ENCODE peak calls at places on chromosomes 1 and 21, in six cellular contexts. V is hepatocyte; J is transverse colon; X is substantia nigra; E is A549; T is CD8-positive, alpha-beta T cell. I is an unnamed sample.

GRCh38 chr1:228986093-228986904 is 251.0 kb downstream of the RHOU start:
- DNase-seq in V (peak; percentile 45), X (peak; percentile 69), E (no peak), T (no peak), J (peak; percentile 47), I (no peak)

GRCh38 chr1:121519042-121519755 is 334.4 kb downstream of the SRGAP2C start:
- DNase-seq in T (peak; percentile 80), E (peak; percentile 40), V (peak; percentile 63), X (peak; percentile 74), J (peak; percentile 58), I (no peak)

GRCh38 chr1:31562707-31563360 is 13.5 kb upstream of the TINAGL1 start:
- DNase-seq in T (no peak), E (no peak), J (no peak), X (no peak), V (no peak), I (no peak)

GRCh38 chr21:38448619-38449186 is 49.6 kb downstream of the ERG start:
- DNase-seq in T (no peak), E (no peak), V (no peak), X (no peak), J (no peak), I (no peak)

GRCh38 chr1:175744833-175745232 is 1.4 kb upstream of the TNR start:
- DNase-seq in J (no peak), E (no peak), X (no peak), T (no peak), V (no peak), I (no peak)

GRCh38 chr1:44417351-44418021 is 12.4 kb downstream of the RNF220 start:
- DNase-seq in E (no peak), T (no peak), J (no peak), V (peak; percentile 54), X (peak; percentile 77), I (peak; percentile 15)

GRCh38 chr21:37176716-37177115 is 90.4 kb downstream of the VPS26C start:
- DNase-seq in E (no peak), V (no peak), T (no peak), X (no peak), J (no peak), I (no peak)

GRCh38 chr1:6347641-6348487 is 45.7 kb downstream of the ACOT7 start:
- DNase-seq in J (peak; percentile 68), E (peak; percentile 41), X (no peak), T (peak; percentile 73), V (peak; percentile 65), I (peak; percentile 76)

GRCh38 chr1:240739754-240740153 is 127.8 kb upstream of the GREM2 start:
- DNase-seq in X (no peak), E (no peak), V (no peak), J (no peak), T (no peak), I (no peak)

GRCh38 chr1:2480986-2481364 is 4.9 kb downstream of the PLCH2 start:
- DNase-seq in E (no peak), T (no peak), X (no peak), J (no peak), V (no peak), I (no peak)

GRCh38 chr1:7679873-7680790 is 91.0 kb upstream of the VAMP3 start:
- DNase-seq in T (peak; percentile 45), X (peak; percentile 76), J (peak; percentile 58), V (peak; percentile 81), E (peak; percentile 31), I (peak; percentile 68)

GRCh38 chr1:231523816-231524215 is 4.7 kb upstream of the TSNAX start:
- DNase-seq in J (no peak), E (no peak), V (no peak), X (no peak), T (no peak), I (no peak)

GRCh38 chr1:60527567-60527966 is 454.0 kb upstream of the C1orf87 start:
- DNase-seq in T (no peak), X (no peak), J (no peak), V (no peak), E (no peak), I (no peak)

GRCh38 chr1:92343061-92343460 is 44.2 kb downstream of the RPAP2 start:
- DNase-seq in X (no peak), E (no peak), V (no peak), J (no peak), T (no peak), I (no peak)

GRCh38 chr1:204255225-204255624 is 41.4 kb upstream of the GOLT1A start:
- DNase-seq in E (no peak), T (no peak), V (no peak), X (no peak), J (no peak), I (peak; percentile 91)

GRCh38 chr1:21911205-21912001 is 25.7 kb downstream of the HSPG2 start:
- DNase-seq in E (no peak), T (no peak), J (no peak), V (peak; percentile 70), X (no peak), I (peak; percentile 98)

GRCh38 chr1:20164694-20165202 is 21.1 kb upstream of the UBXN10 start:
- DNase-seq in V (no peak), T (no peak), E (no peak), X (peak; percentile 62), J (no peak), I (no peak)

GRCh38 chr1:234222561-234223280 is 150.5 kb upstream of the COA6 start:
- DNase-seq in E (no peak), T (no peak), X (no peak), V (no peak), J (no peak), I (no peak)

GRCh38 chr1:171852273-171852672 is 11.0 kb downstream of the DNM3 start:
- DNase-seq in J (no peak), T (no peak), E (no peak), V (no peak), X (no peak), I (no peak)

GRCh38 chr21:40047993-40048730 is 180.9 kb downstream of the PCP4 start:
- DNase-seq in X (no peak), T (no peak), V (no peak), E (no peak), J (no peak), I (no peak)

GRCh38 chr1:17873007-17873675 is 118.0 kb downstream of the ACTL8 start:
- DNase-seq in X (no peak), E (no peak), T (no peak), J (no peak), V (no peak), I (no peak)

GRCh38 chr1:223853748-223854147 is 8.0 kb upstream of the TP53BP2 start:
- DNase-seq in V (no peak), E (no peak), X (no peak), J (no peak), T (no peak), I (no peak)

GRCh38 chr1:59738591-59739015 is 76.1 kb upstream of the HOOK1 start:
- DNase-seq in X (no peak), T (no peak), J (no peak), V (no peak), E (no peak), I (no peak)

GRCh38 chr1:3161130-3161840 is 92.3 kb downstream of the PRDM16 start:
- DNase-seq in X (peak; percentile 78), V (no peak), E (no peak), J (no peak), T (no peak), I (no peak)

GRCh38 chr1:101302831-101303511 is 66.2 kb downstream of the S1PR1 start:
- DNase-seq in X (no peak), J (no peak), V (no peak), T (no peak), E (no peak), I (no peak)

GRCh38 chr1:164524810-164525209 is 34.2 kb upstream of the PBX1 start:
- DNase-seq in T (no peak), E (no peak), J (no peak), V (no peak), X (no peak), I (no peak)

GRCh38 chr1:89821322-89822108 is 683 bp downstream of the LRRC8D start:
- DNase-seq in E (peak; percentile 41), V (peak; percentile 82), X (peak; percentile 43), J (peak; percentile 73), T (peak; percentile 63), I (peak; percentile 38)

GRCh38 chr1:228009116-228009827 is 2.5 kb downstream of the WNT3A start:
- DNase-seq in V (no peak), E (no peak), X (no peak), J (no peak), T (no peak), I (no peak)

GRCh38 chr1:156578006-156578405 is 1.5 kb upstream of the TTC24 start:
- DNase-seq in X (no peak), J (no peak), V (no peak), E (no peak), T (no peak), I (no peak)

GRCh38 chr1:244074559-244075171 is 23.6 kb downstream of the ZBTB18 start:
- DNase-seq in X (no peak), T (peak; percentile 68), J (peak; percentile 51), E (no peak), V (no peak), I (no peak)
- H3K27ac ChIP-seq in X (no peak overlapping the region), T (peak overlapping the region; percentile 66), J (no peak overlapping the region), E (no peak overlapping the region), V (no peak overlapping the region), I (no peak overlapping the region)

GRCh38 chr1:51875836-51876235 is 2.7 kb downstream of the NRDC start:
- DNase-seq in J (no peak), V (no peak), E (no peak), T (no peak), X (no peak), I (no peak)
- H3K27ac ChIP-seq in J (no peak overlapping the region), V (no peak overlapping the region), E (no peak overlapping the region), T (no peak overlapping the region), X (no peak overlapping the region), I (no peak overlapping the region)

DNA sequence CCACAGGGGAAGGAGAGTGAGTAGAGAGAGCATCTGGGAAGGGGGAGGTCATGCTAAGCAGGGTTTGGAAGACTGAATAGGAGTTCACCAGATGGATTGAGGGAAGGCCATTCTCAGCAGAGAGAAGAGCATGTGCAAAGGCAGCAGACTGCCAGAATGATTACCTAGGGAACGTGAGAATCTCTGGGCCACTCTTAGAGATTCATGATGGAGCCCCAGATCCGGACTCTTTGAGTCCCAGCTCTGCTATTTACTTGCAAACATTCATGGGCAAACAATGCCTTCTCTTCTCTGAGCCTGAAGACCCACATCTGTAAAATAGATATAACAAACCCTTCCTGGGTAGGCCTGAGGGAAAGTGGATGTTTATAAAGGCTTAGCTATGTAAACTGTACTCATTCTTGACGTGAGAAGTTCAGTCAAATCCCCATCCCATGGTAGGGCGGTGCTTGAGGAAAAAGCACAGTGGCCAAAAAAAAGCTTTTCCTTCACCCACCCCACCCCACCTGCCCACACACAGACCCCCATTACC is 3.0 kb upstream of the SLC2A1 start:
- DNase-seq in J (no peak), E (no peak), T (no peak), V (no peak), X (no peak), I (no peak)
- H3K27ac ChIP-seq in J (no peak overlapping the region), E (peak overlapping the region; percentile 88), T (no peak overlapping the region), V (peak overlapping the region; percentile 81), X (peak overlapping the region; percentile 54), I (no peak overlapping the region)

GRCh38 chr21:41876396-41876795 is 2.7 kb downstream of the PRDM15 start:
- DNase-seq in T (no peak), J (no peak), X (no peak), V (no peak), E (no peak), I (no peak)

GRCh38 chr21:41878831-41879189 is 334 bp downstream of the PRDM15 start:
- DNase-seq in T (peak; percentile 82), J (peak; percentile 84), E (peak; percentile 56), X (peak; percentile 74), V (peak; percentile 90), I (peak; percentile 81)

GRCh38 chr21:41876928-41877652 is 2.1 kb downstream of the PRDM15 start:
- DNase-seq in E (no peak), J (no peak), X (no peak), T (no peak), V (no peak), I (no peak)

GRCh38 chr21:41879190-41879998 is at the start of gene PRDM15:
- DNase-seq in J (peak; percentile 87), T (peak; percentile 83), V (peak; percentile 90), X (peak; percentile 74), E (peak; percentile 53), I (peak; percentile 83)

GRCh38 chr21:41877901-41878830 is 978 bp downstream of the PRDM15 start:
- DNase-seq in V (peak; percentile 49), E (no peak), X (no peak), T (peak; percentile 21), J (peak; percentile 61), I (peak; percentile 29)
- H3K27ac ChIP-seq in V (peak overlapping the region; percentile 65), E (peak overlapping the region; percentile 99), X (peak overlapping the region; percentile 23), T (peak overlapping the region; percentile 50), J (peak overlapping the region; percentile 74), I (peak overlapping the region; percentile 35)

I was measured in SJCRH30.